ENCODE peak calls at places on chromosome 1, in eight cellular contexts. J is ovary, X is thyroid gland, H is IMR-90, E is endothelial cell of umbilical vein, N is spleen, W is K562, P is uterus. M is an unnamed sample. For H3K27me3, the result is how much of the 10 kb centered on the place peaks cover.

GRCh38 chr1:246827396-246827795 is 103.2 kb downstream of the SCCPDH start:
- DNase-seq in J (no peak), X (no peak), H (no peak), E (no peak), N (no peak), W (no peak), P (no peak), M (no peak)

GRCh38 chr1:57302812-57303607 is 120.8 kb downstream of the DAB1 start:
- DNase-seq in J (no peak), X (no peak), H (no peak), E (no peak), N (no peak), W (no peak), P (no peak), M (no peak)

GRCh38 chr1:85224734-85225623 is 24.2 kb upstream of the SYDE2 start:
- DNase-seq in J (no peak), X (peak), H (peak), E (no peak), N (no peak), W (peak), P (no peak), M (peak)

GRCh38 chr1:115201598-115201997 is 112.3 kb upstream of the TSPAN2 start:
- DNase-seq in J (no peak), X (no peak), H (no peak), E (no peak), N (no peak), W (no peak), P (no peak), M (no peak)

GRCh38 chr1:224513787-224514209 is 79.2 kb upstream of the WDR26 start:
- DNase-seq in J (peak), X (peak), H (peak), E (peak), N (peak), W (peak), P (peak), M (peak)

GRCh38 chr1:206635983-206636354 is 633 bp downstream of the DYRK3 start:
- DNase-seq in J (no peak), X (no peak), H (no peak), E (peak), N (no peak), W (no peak), P (no peak), M (no peak)

GRCh38 chr1:20199410-20199809 is 13.1 kb upstream of the PLA2G2C start:
- DNase-seq in J (no peak), X (no peak), H (no peak), E (no peak), N (no peak), W (no peak), P (no peak), M (no peak)

GRCh38 chr1:84298336-84298687 is 3.2 kb upstream of the SAMD13 start:
- DNase-seq in J (peak), X (peak), H (peak), E (peak), N (peak), W (peak), P (peak), M (peak)

GRCh38 chr1:201538618-201539551 is at the start of gene NAV1:
- DNase-seq in J (peak), X (peak), H (peak), E (peak), N (peak), W (peak), P (peak), M (no peak)

GRCh38 chr1:236904874-236905741 is 99.1 kb downstream of the MT1HL1 start:
- DNase-seq in J (no peak), X (no peak), H (peak), E (peak), N (no peak), W (peak), P (no peak), M (no peak)

GRCh38 chr1:42913426-42914091 is 45.1 kb downstream of the SLC2A1 start:
- DNase-seq in J (no peak), X (peak), H (peak), E (peak), N (no peak), W (peak), P (no peak), M (no peak)

GRCh38 chr1:156684227-156684782 is 7.1 kb upstream of the NES start:
- DNase-seq in J (no peak), X (no peak), H (peak), E (no peak), N (no peak), W (no peak), P (no peak), M (no peak)

GRCh38 chr1:225653463-225654276 is 747 bp upstream of the ENAH start:
- DNase-seq in J (peak), X (peak), H (peak), E (peak), N (peak), W (no peak), P (peak), M (peak)

GRCh38 chr1:41661428-41662060 is 177.1 kb upstream of the EDN2 start:
- DNase-seq in J (no peak), X (peak), H (no peak), E (peak), N (peak), W (no peak), P (no peak), M (no peak)

DNA sequence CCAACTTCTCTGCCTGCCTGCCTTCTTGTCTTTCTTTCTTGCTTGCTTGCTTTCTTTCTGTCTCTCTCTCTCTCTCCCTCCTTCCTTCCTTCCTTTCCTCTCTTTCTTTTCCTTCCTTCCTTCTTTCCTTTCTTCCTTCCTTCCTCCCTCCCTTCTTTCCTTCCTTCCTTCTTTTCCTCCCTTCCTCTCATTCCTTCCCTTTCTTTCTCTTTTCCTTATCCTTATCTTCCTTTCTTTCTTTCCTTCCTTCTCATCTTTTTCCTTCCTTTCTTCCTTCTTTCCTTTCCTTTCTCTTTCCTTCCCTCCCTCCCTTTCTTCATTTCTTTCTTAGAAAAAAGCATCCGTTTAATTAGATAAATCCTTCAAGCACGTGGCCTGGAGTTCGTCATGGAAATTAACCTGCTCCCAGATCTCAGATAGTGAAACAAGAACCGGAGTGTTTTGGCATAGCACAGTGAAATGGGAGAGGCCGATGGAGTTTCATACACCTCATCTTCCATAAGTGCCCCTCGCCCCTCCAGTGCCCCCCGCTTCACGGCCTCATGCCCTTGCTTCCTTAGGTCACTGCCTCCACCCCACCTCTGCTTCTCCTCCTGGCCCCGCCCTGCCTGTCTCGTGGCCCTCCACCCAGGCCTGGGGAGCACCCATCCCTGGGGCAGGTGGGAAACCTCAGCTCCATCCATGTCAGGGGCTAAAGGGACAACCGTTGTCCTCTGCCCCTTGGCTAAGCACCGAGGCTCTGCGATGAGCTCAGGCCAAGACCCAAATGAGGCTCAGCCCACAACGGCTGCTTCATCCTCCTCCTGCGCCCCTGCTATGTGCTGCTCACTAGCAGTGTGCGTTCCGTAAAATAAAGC is 11.2 kb downstream of the CASZ1 start:
- DNase-seq in J (no peak), X (no peak), H (no peak), E (no peak), N (no peak), W (no peak), P (no peak), M (no peak)
- H3K27me3 ChIP-seq in J (under half), X (under half), H (half or more), E (under half), N (under half), W (half or more), P (under half), M (under half)

GRCh38 chr1:154822717-154823116 is 47.4 kb downstream of the KCNN3 start:
- DNase-seq in J (no peak), X (no peak), H (no peak), E (no peak), N (no peak), W (no peak), P (no peak), M (no peak)
- TF ChIP-seq POLR2A in J (no peak), X (no peak), H (no peak), E (no peak), N (no peak), W (no peak), P (no peak), M (no peak)

GRCh38 chr1:46528297-46528955 is 23.0 kb downstream of the KNCN start:
- DNase-seq in J (no peak), X (no peak), H (peak), E (no peak), N (no peak), W (peak), P (no peak), M (no peak)
- H3K27me3 ChIP-seq in J (under half), X (under half), H (half or more), E (under half), N (under half), W (under half), P (under half), M (under half)

GRCh38 chr1:159780583-159781582 is at the start of gene DUSP23:
- DNase-seq in J (peak), X (peak), H (peak), E (peak), N (peak), W (peak), P (peak), M (peak)
- TF ChIP-seq POLR2A in J (peak), X (peak), H (no peak), E (peak), N (peak), W (peak), P (peak), M (peak)

M was measured in Peyer's patch.